ENCODE peak calls at places on chromosomes 13 and 19, in ten cellular contexts. X, H, W, D, V, N, M, C, L and S are unnamed samples.

GRCh38 chr13:20492036-20492435 is 33.6 kb downstream of the CRYL1 start:
- DNase-seq in V (no peak), C (no peak), L (no peak), H (no peak), N (no peak), D (no peak), W (peak; percentile 44), M (no peak), X (no peak), S (no peak)

GRCh38 chr13:66922444-66922843 is 307.7 kb downstream of the PCDH9 start:
- DNase-seq in C (no peak), W (no peak), L (no peak), N (no peak), H (no peak), X (no peak), M (no peak), D (no peak), V (no peak), S (no peak)

GRCh38 chr19:33303791-33304759 is 1.7 kb upstream of the CEBPA start:
- DNase-seq in D (no peak), L (no peak), W (no peak), V (no peak), H (peak; percentile 88), C (no peak), X (no peak), M (no peak), N (no peak), S (no peak)

GRCh38 chr19:4297901-4298771 is 4.1 kb downstream of the TMIGD2 start:
- DNase-seq in X (no peak), H (no peak), D (no peak), M (peak; percentile 26), C (no peak), N (no peak), L (no peak), V (no peak), W (no peak), S (no peak)

GRCh38 chr13:29362849-29363604 is 232.5 kb downstream of the SLC7A1 start:
- DNase-seq in D (peak; percentile 67), C (peak; percentile 37), H (no peak), N (no peak), M (peak; percentile 5), L (no peak), X (peak; percentile 34), V (peak; percentile 4), W (peak; percentile 46), S (peak; percentile 13)

GRCh38 chr13:83121904-83122303 is 760.4 kb downstream of the SLITRK1 start:
- DNase-seq in V (peak; percentile 6), X (no peak), N (no peak), M (no peak), W (no peak), D (no peak), L (peak; percentile 38), H (no peak), C (no peak), S (no peak)

GRCh38 chr13:44300895-44301638 is 72.6 kb upstream of the SERP2 start:
- DNase-seq in L (peak; percentile 85), M (peak; percentile 21), C (no peak), D (no peak), H (no peak), W (peak; percentile 79), X (no peak), N (no peak), V (peak; percentile 61), S (no peak)

GRCh38 chr19:48367855-48368254 is 3.7 kb downstream of the SYNGR4 start:
- DNase-seq in M (no peak), W (no peak), D (no peak), N (no peak), X (no peak), H (no peak), L (no peak), C (no peak), V (no peak), S (peak; percentile 72)

GRCh38 chr13:59963827-59964226 is 199.9 kb downstream of the DIAPH3 start:
- DNase-seq in W (no peak), L (no peak), X (no peak), H (no peak), N (no peak), C (no peak), D (no peak), V (no peak), M (no peak), S (no peak)

GRCh38 chr13:58869566-58869965 is 1238.0 kb downstream of the PCDH17 start:
- DNase-seq in H (no peak), M (no peak), L (no peak), X (no peak), N (no peak), V (no peak), D (no peak), C (no peak), W (no peak), S (no peak)

GRCh38 chr13:22024381-22024994 is 353.6 kb downstream of the FGF9 start:
- DNase-seq in N (no peak), L (no peak), M (no peak), V (no peak), C (no peak), X (no peak), W (no peak), D (no peak), H (no peak), S (no peak)

GRCh38 chr19:9969688-9969975 is 33.3 kb upstream of the OLFM2 start:
- DNase-seq in D (no peak), V (no peak), M (no peak), H (no peak), W (no peak), X (no peak), L (no peak), N (no peak), C (no peak), S (no peak)

GRCh38 chr19:51119089-51119488 is 5.6 kb upstream of the SIGLEC9 start:
- DNase-seq in D (no peak), H (no peak), V (no peak), L (no peak), W (no peak), N (no peak), C (no peak), M (no peak), X (no peak), S (no peak)

GRCh38 chr13:73880365-73880764 is 253.8 kb downstream of the KLF12 start:
- DNase-seq in M (no peak), C (no peak), V (no peak), D (no peak), N (no peak), X (no peak), W (peak; percentile 42), H (no peak), L (no peak), S (no peak)

GRCh38 chr13:109857325-109857724 is 70.9 kb upstream of the IRS2 start:
- DNase-seq in L (no peak), C (no peak), N (no peak), H (no peak), V (no peak), X (no peak), W (no peak), M (no peak), D (no peak), S (no peak)

GRCh38 chr19:32914879-32915278 is 45.3 kb upstream of the SLC7A9 start:
- DNase-seq in M (no peak), C (no peak), H (no peak), L (no peak), D (no peak), N (no peak), V (no peak), W (no peak), X (no peak), S (no peak)